ENCODE peak calls at places on chromosome 12, in four cellular contexts. O is stimulated activated CD4-positive, alpha-beta T cell treated with anti-CD3 and anti-CD28 coated beads, Interleukin-1b, Interleukin-23, amount 100 ng/mL, for 24 hours; I is HT1080; P is 8988T. Z is an unnamed sample.

GRCh38 chr12:1691123-1692007 is 495 bp downstream of the ADIPOR2 start:
- DNase-seq in P (peak), O (peak), I (peak), Z (peak)

GRCh38 chr12:57845478-57846284 is 848 bp downstream of the CTDSP2 start:
- DNase-seq in P (peak), O (peak), I (peak), Z (peak)

GRCh38 chr12:118611295-118611694 is 234.9 kb downstream of the SUDS3 start:
- DNase-seq in P (no peak), I (peak), O (no peak), Z (no peak)

GRCh38 chr12:42299392-42300308 is 26.2 kb downstream of the ZCRB1 start:
- DNase-seq in P (no peak), O (peak), I (peak), Z (peak)

GRCh38 chr12:48336066-48336465 is 14.7 kb downstream of the ZNF641 start:
- DNase-seq in I (no peak), P (no peak), O (no peak), Z (no peak)

GRCh38 chr12:76422878-76423438 is 74.7 kb upstream of the BBS10 start:
- DNase-seq in O (no peak), P (no peak), I (no peak), Z (no peak)

GRCh38 chr12:107917912-107918800 is 143.7 kb downstream of the ASCL4 start:
- DNase-seq in P (peak), I (no peak), O (no peak), Z (peak)

GRCh38 chr12:2804390-2805145 is 7.9 kb upstream of the ITFG2 start:
- DNase-seq in P (no peak), O (no peak), I (peak), Z (peak)

GRCh38 chr12:71011261-71011660 is 90.7 kb upstream of the PTPRR start:
- DNase-seq in O (no peak), I (peak), P (no peak), Z (peak)

GRCh38 chr12:48199784-48200198 is 3.3 kb downstream of the OR10AD1 start:
- DNase-seq in I (no peak), P (no peak), O (no peak), Z (no peak)

GRCh38 chr12:107622005-107622404 is 63.6 kb upstream of the PWP1 start:
- DNase-seq in P (no peak), O (no peak), I (peak), Z (peak)

GRCh38 chr12:98561846-98562245 is 31.6 kb upstream of the SLC25A3 start:
- DNase-seq in P (no peak), O (no peak), I (no peak), Z (no peak)

GRCh38 chr12:57726151-57726883 is 12.2 kb downstream of the AGAP2 start:
- DNase-seq in O (no peak), I (peak), P (peak), Z (peak)

GRCh38 chr12:116183741-116184141 is 93.8 kb downstream of the MED13L start:
- DNase-seq in O (no peak), P (no peak), I (no peak), Z (no peak)

GRCh38 chr12:91704446-91704845 is 441.2 kb downstream of the BTG1 start:
- DNase-seq in O (no peak), P (no peak), I (peak), Z (peak)

GRCh38 chr12:52380271-52380694 is 5.2 kb downstream of the KRT84 start:
- DNase-seq in P (peak), I (peak), O (no peak), Z (peak)

GRCh38 chr12:105860556-105861207 is 278.1 kb downstream of the NUAK1 start:
- DNase-seq in O (no peak), I (no peak), P (no peak), Z (no peak)

GRCh38 chr12:55019784-55020183 is at the start of gene NEUROD4:
- DNase-seq in P (no peak), O (no peak), I (peak), Z (peak)

GRCh38 chr12:21580748-21581495 is 23.7 kb downstream of the GYS2 start:
- DNase-seq in I (no peak), O (no peak), P (no peak), Z (no peak)